ENCODE peak calls at places on chromosomes 13 and 19, in nine cellular contexts. Z is naive thymus-derived CD4-positive, alpha-beta T cell; P is tibial artery; Q is H9; W is uterus; O is heart left ventricle; Y is GM23338; N is right cardiac atrium; V is A673. F is an unnamed sample.

GRCh38 chr19:50510121-50510670 is 795 bp downstream of the JOSD2 start:
- DNase-seq in Y (no peak), Q (no peak), V (no peak), O (no peak), P (peak), W (no peak), N (peak), Z (no peak), F (no peak)

GRCh38 chr19:2867025-2867991 is at the start of gene ZNF556:
- DNase-seq in P (no peak), Q (no peak), V (peak), N (peak), Y (peak), O (no peak), Z (no peak), W (no peak), F (no peak)

GRCh38 chr13:71339010-71339409 is 528.0 kb downstream of the DACH1 start:
- DNase-seq in P (no peak), Y (no peak), N (no peak), O (no peak), V (no peak), Q (no peak), W (no peak), Z (no peak), F (no peak)

GRCh38 chr13:46386996-46387851 is at the start of gene RUBCNL:
- DNase-seq in Q (peak), Z (peak), V (peak), W (peak), O (peak), Y (peak), P (no peak), N (peak), F (no peak)

GRCh38 chr13:38303816-38304215 is 45.8 kb upstream of the UFM1 start:
- DNase-seq in Y (no peak), N (no peak), Q (no peak), O (no peak), W (no peak), Z (no peak), V (no peak), P (no peak), F (no peak)

GRCh38 chr13:109989155-109989554 is 202.8 kb upstream of the IRS2 start:
- DNase-seq in N (no peak), O (no peak), W (no peak), Y (no peak), Z (no peak), V (no peak), Q (no peak), P (no peak), F (no peak)

GRCh38 chr13:20984879-20985278 is 76.5 kb downstream of the LATS2 start:
- DNase-seq in W (no peak), Q (no peak), Y (no peak), P (no peak), Z (no peak), O (no peak), N (no peak), V (no peak), F (no peak)

GRCh38 chr19:47186337-47187022 is 44.5 kb downstream of the BBC3 start:
- DNase-seq in Z (peak), W (no peak), O (no peak), Q (no peak), Y (no peak), V (no peak), N (no peak), P (no peak), F (no peak)

GRCh38 chr19:49436381-49437017 is 4.8 kb downstream of the SLC17A7 start:
- DNase-seq in Q (peak), N (peak), V (no peak), Z (peak), O (no peak), P (no peak), Y (peak), W (no peak), F (no peak)

GRCh38 chr13:43783820-43784219 is 3.0 kb downstream of the ENOX1 start:
- DNase-seq in Y (peak), V (peak), Z (no peak), P (no peak), Q (no peak), W (no peak), N (no peak), O (no peak), F (no peak)

GRCh38 chr13:93624371-93624777 is 397.8 kb downstream of the GPC6 start:
- DNase-seq in V (no peak), O (no peak), Y (no peak), P (no peak), N (no peak), Q (no peak), Z (no peak), W (no peak), F (no peak)

GRCh38 chr13:32940601-32941000 is 75.6 kb upstream of the KL start:
- DNase-seq in P (no peak), V (no peak), O (peak), Q (no peak), W (no peak), N (peak), Y (no peak), Z (no peak), F (peak)
- H3K27ac ChIP-seq in P (no peak), V (no peak), O (no peak), Q (no peak), W (no peak), N (no peak), Y (no peak), Z (no peak), F (no peak)

GRCh38 chr19:10748924-10749434 is 31.1 kb downstream of the DNM2 start:
- DNase-seq in N (peak), O (no peak), P (no peak), Y (no peak), V (no peak), Z (no peak), W (no peak), Q (no peak), F (no peak)
- H3K27ac ChIP-seq in N (peak), O (peak), P (peak), Y (peak), V (peak), Z (peak), W (peak), Q (no peak), F (peak)

GRCh38 chr19:52566121-52566520 is 4.0 kb upstream of the ZNF701 start:
- DNase-seq in V (no peak), P (no peak), O (no peak), W (no peak), Q (no peak), Z (no peak), N (no peak), Y (peak), F (no peak)

GRCh38 chr19:52566588-52566987 is 3.5 kb upstream of the ZNF701 start:
- DNase-seq in Y (no peak), Z (no peak), W (no peak), N (no peak), Q (no peak), O (no peak), P (no peak), V (no peak), F (no peak)

GRCh38 chr19:52567921-52568320 is 2.2 kb upstream of the ZNF701 start:
- DNase-seq in V (no peak), N (no peak), O (no peak), Y (no peak), P (no peak), Z (no peak), Q (no peak), W (no peak), F (no peak)

GRCh38 chr19:52570005-52570861 is at the start of gene ZNF701:
- DNase-seq in N (peak), Q (peak), O (peak), V (peak), P (peak), W (peak), Y (peak), Z (peak), F (peak)
- H3K27ac ChIP-seq in N (peak), Q (peak), O (peak), V (peak), P (peak), W (peak), Y (peak), Z (peak), F (peak)

GRCh38 chr19:35612559-35613321 is at the start of gene HAUS5:
- DNase-seq in Q (peak), Y (peak), N (peak), O (peak), W (peak), Z (peak), V (peak), P (peak), F (peak)
- H3K27ac ChIP-seq in Q (no peak), Y (no peak), N (no peak), O (peak), W (peak), Z (peak), V (peak), P (peak), F (peak)

GRCh38 chr19:21566073-21566472 is 60.7 kb downstream of the ZNF429 start:
- DNase-seq in Y (no peak), O (no peak), Q (no peak), P (no peak), V (no peak), N (no peak), W (no peak), Z (no peak), F (no peak)
- H3K27ac ChIP-seq in Y (no peak), O (no peak), Q (no peak), P (no peak), V (no peak), N (no peak), W (no peak), Z (no peak), F (no peak)

GRCh38 chr19:13050274-13050673 is 52.4 kb downstream of the LYL1 start:
- DNase-seq in P (no peak), Y (no peak), W (no peak), N (no peak), V (no peak), Q (no peak), O (no peak), Z (no peak), F (no peak)
- H3K27ac ChIP-seq in P (peak), Y (no peak), W (peak), N (no peak), V (no peak), Q (no peak), O (peak), Z (no peak), F (peak)

GRCh38 chr13:31929031-31929770 is 102.4 kb upstream of the FRY start:
- DNase-seq in W (no peak), Q (no peak), Y (no peak), V (no peak), O (no peak), N (no peak), Z (no peak), P (no peak), F (no peak)

GRCh38 chr13:31930901-31931522 is 100.6 kb upstream of the FRY start:
- DNase-seq in P (no peak), N (no peak), O (no peak), Z (no peak), Y (no peak), Q (no peak), V (no peak), W (no peak), F (no peak)

GRCh38 chr13:31925079-31925478 is 106.5 kb upstream of the FRY start:
- DNase-seq in N (no peak), W (no peak), Q (no peak), O (no peak), P (no peak), Y (no peak), V (no peak), Z (no peak), F (no peak)

GRCh38 chr13:31930490-31930889 is 101.1 kb upstream of the FRY start:
- DNase-seq in W (no peak), N (no peak), O (no peak), Y (no peak), P (no peak), V (no peak), Z (no peak), Q (no peak), F (no peak)

GRCh38 chr13:31927219-31927653 is 104.3 kb upstream of the FRY start:
- DNase-seq in W (no peak), V (no peak), Y (peak), Q (no peak), Z (no peak), P (no peak), N (no peak), O (no peak), F (no peak)
- H3K27ac ChIP-seq in W (no peak), V (no peak), Y (peak), Q (no peak), Z (no peak), P (no peak), N (no peak), O (no peak), F (no peak)